ENCODE peak calls at places on chromosomes 3 and 15, in six cellular contexts. X is GM23338, H is H1, Q is K562, G is HepG2, W is GM12878. P is an unnamed sample.

GRCh38 chr3:60998855-60999254 is 252.4 kb downstream of the FHIT start:
- DNase-seq in Q (no peak), X (no peak), G (no peak), H (no peak), W (no peak), P (no peak)

GRCh38 chr3:188950832-188951489 is 220.8 kb upstream of the TPRG1 start:
- DNase-seq in H (no peak), Q (no peak), G (peak; percentile 60), W (no peak), X (no peak), P (no peak)

GRCh38 chr3:60603860-60604259 is 647.4 kb downstream of the FHIT start:
- DNase-seq in H (no peak), Q (no peak), X (no peak), G (no peak), W (no peak), P (no peak)

GRCh38 chr15:67082007-67082536 is 16.7 kb downstream of the SMAD3 start:
- DNase-seq in W (no peak), X (no peak), H (no peak), G (no peak), Q (no peak), P (no peak)

GRCh38 chr15:53716909-53717878 is 42.3 kb downstream of the WDR72 start:
- DNase-seq in H (no peak), Q (no peak), W (no peak), X (peak; percentile 21), G (peak; percentile 20), P (no peak)

GRCh38 chr15:90364251-90364650 is 12.2 kb downstream of the ZNF774 start:
- DNase-seq in H (no peak), G (no peak), W (no peak), X (no peak), Q (no peak), P (no peak)

GRCh38 chr3:14685204-14685603 is 10.3 kb downstream of the C3orf20 start:
- DNase-seq in X (no peak), Q (no peak), H (no peak), G (no peak), W (no peak), P (no peak)

GRCh38 chr15:51088585-51088984 is 6.1 kb downstream of the TNFAIP8L3 start:
- DNase-seq in W (no peak), X (no peak), Q (no peak), G (no peak), H (no peak), P (no peak)

GRCh38 chr3:138950006-138950644 is 3.1 kb downstream of the FOXL2NB start:
- DNase-seq in H (no peak), Q (no peak), G (no peak), W (no peak), X (peak; percentile 73), P (peak; percentile 67)

GRCh38 chr3:155426524-155427230 is 133.2 kb upstream of the STRIT1 start:
- DNase-seq in X (no peak), H (no peak), Q (no peak), G (no peak), W (no peak), P (no peak)

GRCh38 chr3:155425351-155425750 is 131.9 kb upstream of the STRIT1 start:
- DNase-seq in W (no peak), H (no peak), G (no peak), Q (no peak), X (no peak), P (no peak)

GRCh38 chr3:155431856-155432570 is 138.5 kb upstream of the STRIT1 start:
- DNase-seq in G (no peak), X (no peak), Q (no peak), W (no peak), H (no peak), P (no peak)

GRCh38 chr3:155424041-155424605 is 130.6 kb upstream of the STRIT1 start:
- DNase-seq in G (no peak), X (no peak), H (no peak), W (no peak), Q (no peak), P (no peak)

GRCh38 chr3:155428558-155428957 is 135.1 kb upstream of the STRIT1 start:
- DNase-seq in H (no peak), Q (no peak), X (no peak), G (no peak), W (no peak), P (no peak)
- TF ChIP-seq CREB1 in H (no peak), Q (no peak), X (no peak), G (no peak), W (no peak), P (no peak)

GRCh38 chr3:114449271-114450007 is 155.6 kb downstream of the TIGIT start:
- DNase-seq in X (no peak), W (no peak), H (no peak), Q (no peak), G (no peak), P (no peak)
- TF ChIP-seq CREB1 in X (no peak), W (no peak), H (no peak), Q (no peak), G (no peak), P (no peak)

GRCh38 chr3:38097446-38098375 is 39.2 kb downstream of the ACAA1 start:
- DNase-seq in W (no peak), Q (no peak), G (no peak), X (no peak), H (no peak), P (no peak)

GRCh38 chr3:38098376-38098723 is 38.6 kb downstream of the ACAA1 start:
- DNase-seq in Q (no peak), W (no peak), X (no peak), G (no peak), H (no peak), P (no peak)

GRCh38 chr3:38105525-38105924 is 31.4 kb downstream of the ACAA1 start:
- DNase-seq in W (no peak), Q (no peak), H (no peak), X (no peak), G (no peak), P (no peak)

GRCh38 chr3:38099518-38099917 is 37.4 kb downstream of the ACAA1 start:
- DNase-seq in W (no peak), X (peak; percentile 39), G (no peak), Q (no peak), H (no peak), P (no peak)

GRCh38 chr3:38102073-38102844 is 34.7 kb downstream of the ACAA1 start:
- DNase-seq in G (no peak), X (no peak), Q (no peak), H (no peak), W (no peak), P (no peak)
- TF ChIP-seq CREB1 in G (no peak), X (no peak), Q (no peak), H (no peak), W (no peak), P (no peak)

GRCh38 chr3:54188176-54188791 is 65.9 kb downstream of the CACNA2D3 start:
- DNase-seq in W (no peak), H (no peak), Q (peak; percentile 58), X (peak; percentile 90), G (peak; percentile 53), P (peak; percentile 70)
- TF ChIP-seq CREB1 in W (no peak), H (no peak), Q (no peak), X (no peak), G (no peak), P (peak; percentile 37)

DNA sequence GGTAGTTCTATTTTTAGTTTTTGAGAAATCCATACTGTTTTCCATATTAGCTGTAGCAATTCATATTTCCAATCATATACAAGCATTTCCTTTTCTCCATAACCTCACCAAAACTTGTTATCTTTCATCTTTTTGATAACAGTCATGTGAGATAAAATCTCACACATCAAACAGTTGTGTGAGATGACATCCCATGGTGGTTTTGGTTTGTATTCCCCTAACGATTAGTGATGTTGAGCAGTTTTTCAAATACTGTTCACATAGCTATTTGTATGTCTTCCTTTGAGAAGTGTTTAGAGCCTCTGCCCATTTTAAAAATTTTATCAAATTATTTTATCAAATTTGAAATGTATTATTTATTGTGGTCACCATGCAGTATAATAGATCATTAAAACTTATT is 50.4 kb downstream of the FAM227B start:
- DNase-seq in Q (no peak), H (no peak), W (no peak), G (no peak), X (no peak), P (no peak)
- TF ChIP-seq CREB1 in Q (no peak), H (no peak), W (no peak), G (no peak), X (no peak), P (no peak)

GRCh38 chr3:88626426-88627120 is 476.8 kb downstream of the C3orf38 start:
- DNase-seq in W (no peak), Q (no peak), G (no peak), X (no peak), H (no peak), P (no peak)
- TF ChIP-seq CREB1 in W (no peak), Q (no peak), G (no peak), X (no peak), H (no peak), P (no peak)